ENCODE peak calls at places on chromosomes 5 and 9, in six cellular contexts. I is HT1080; R is stimulated activated CD8-positive, alpha-beta memory T cell treated with anti-CD3 and anti-CD28 coated beads, Interleukin-15, amount 100 ng/mL, for 4 hours; E is NCI-H2107; H is EH; B is heart right ventricle. S is an unnamed sample.

GRCh38 chr5:160315968-160316367 is 3.6 kb upstream of the CCNJL start:
- DNase-seq in I (peak; percentile 95), R (no peak), E (no peak), H (peak; percentile 50), B (no peak), S (peak; percentile 40)

GRCh38 chr5:154302181-154302580 is 111.6 kb downstream of the GALNT10 start:
- DNase-seq in I (no peak), R (no peak), E (no peak), H (no peak), B (peak; percentile 69), S (no peak)

GRCh38 chr5:108093186-108093585 is 288.7 kb downstream of the FBXL17 start:
- DNase-seq in I (peak; percentile 9), R (no peak), E (no peak), H (peak; percentile 44), B (no peak), S (no peak)

GRCh38 chr5:83294246-83294645 is 177.3 kb upstream of the VCAN start:
- DNase-seq in I (no peak), R (no peak), E (no peak), H (no peak), B (no peak), S (no peak)

GRCh38 chr9:98867109-98867433 is 59.6 kb downstream of the GALNT12 start:
- DNase-seq in I (no peak), R (no peak), E (no peak), H (no peak), B (no peak), S (no peak)

GRCh38 chr5:28766565-28767158 is 1728.3 kb upstream of the CDH9 start:
- DNase-seq in I (no peak), R (no peak), E (no peak), H (peak; percentile 19), B (no peak), S (no peak)

GRCh38 chr9:38671748-38672147 is 48.2 kb downstream of the FAM240B start:
- DNase-seq in I (peak; percentile 11), R (no peak), E (no peak), H (no peak), B (no peak), S (no peak)

GRCh38 chr5:62143268-62144229 is 162.5 kb upstream of the KIF2A start:
- DNase-seq in I (peak; percentile 30), R (no peak), E (no peak), H (peak; percentile 36), B (no peak), S (no peak)

GRCh38 chr5:1973391-1974013 is 90.8 kb upstream of the IRX4 start:
- DNase-seq in I (no peak), R (no peak), E (peak; percentile 8), H (no peak), B (no peak), S (no peak)

GRCh38 chr5:119435436-119436132 is 16.7 kb upstream of the HSD17B4 start:
- DNase-seq in I (peak; percentile 59), R (peak; percentile 52), E (no peak), H (peak; percentile 50), B (peak; percentile 45), S (no peak)

GRCh38 chr5:139821806-139822552 is 26.4 kb downstream of the PSD2 start:
- DNase-seq in I (no peak), R (no peak), E (no peak), H (no peak), B (no peak), S (no peak)

GRCh38 chr9:87502446-87503232 is 5.0 kb downstream of the DAPK1 start:
- DNase-seq in I (no peak), R (no peak), E (no peak), H (no peak), B (no peak), S (no peak)

GRCh38 chr5:181236954-181237641 is 6.6 kb downstream of the RACK1 start:
- DNase-seq in I (no peak), R (no peak), E (no peak), H (no peak), B (no peak), S (no peak)

GRCh38 chr5:100448250-100448649 is 86.9 kb upstream of the FAM174A start:
- DNase-seq in I (no peak), R (no peak), E (no peak), H (no peak), B (no peak), S (no peak)

S was measured in NCI-H1930.